ENCODE peak calls at places on chromosomes 5 and 9, in nine cellular contexts. X is SK-N-SH, M is neural progenitor cell, N is hepatocyte, J is GM23248, H is MM.1S, U is HCT116, Y is GM23338, C is PC-3. G is an unnamed sample.

GRCh38 chr5:181184845-181185216 is 20.2 kb downstream of the TRIM7 start:
- DNase-seq in X (no peak), M (no peak), N (no peak), J (no peak), H (no peak), U (no peak), Y (no peak), C (no peak), G (no peak)

GRCh38 chr5:33933723-33934544 is 2.3 kb upstream of the RXFP3 start:
- DNase-seq in X (no peak), M (no peak), N (no peak), J (peak), H (peak), U (no peak), Y (no peak), C (peak), G (no peak)

GRCh38 chr9:89038354-89039091 is 47.3 kb downstream of the S1PR3 start:
- DNase-seq in X (no peak), M (no peak), N (no peak), J (peak), H (no peak), U (no peak), Y (no peak), C (peak), G (no peak)

GRCh38 chr5:137699291-137700281 is 36.3 kb downstream of the KLHL3 start:
- DNase-seq in X (no peak), M (no peak), N (no peak), J (peak), H (no peak), U (no peak), Y (no peak), C (no peak), G (no peak)

GRCh38 chr5:111857633-111858032 is 100.6 kb upstream of the NREP start:
- DNase-seq in X (no peak), M (no peak), N (no peak), J (peak), H (no peak), U (no peak), Y (no peak), C (peak), G (no peak)

GRCh38 chr5:181221105-181221791 is 1.8 kb upstream of the TRIM41 start:
- DNase-seq in X (no peak), M (no peak), N (no peak), J (no peak), H (peak), U (no peak), Y (peak), C (no peak), G (peak)

GRCh38 chr9:137463931-137464290 is 4.8 kb upstream of the NSMF start:
- DNase-seq in X (no peak), M (no peak), N (no peak), J (no peak), H (no peak), U (no peak), Y (no peak), C (no peak), G (no peak)

GRCh38 chr5:88724201-88724600 is 158.8 kb downstream of the MEF2C start:
- DNase-seq in X (no peak), M (no peak), N (peak), J (peak), H (no peak), U (peak), Y (peak), C (peak), G (no peak)

GRCh38 chr9:107600060-107600573 is 110.5 kb upstream of the KLF4 start:
- DNase-seq in X (no peak), M (no peak), N (peak), J (no peak), H (no peak), U (no peak), Y (no peak), C (no peak), G (no peak)

GRCh38 chr5:37714756-37715155 is 125.1 kb downstream of the GDNF start:
- DNase-seq in X (no peak), M (no peak), N (no peak), J (peak), H (no peak), U (no peak), Y (no peak), C (no peak), G (no peak)

GRCh38 chr5:29516224-29516623 is 1677.3 kb upstream of the CDH6 start:
- DNase-seq in X (no peak), M (no peak), N (no peak), J (no peak), H (no peak), U (no peak), Y (no peak), C (no peak), G (no peak)

DNA sequence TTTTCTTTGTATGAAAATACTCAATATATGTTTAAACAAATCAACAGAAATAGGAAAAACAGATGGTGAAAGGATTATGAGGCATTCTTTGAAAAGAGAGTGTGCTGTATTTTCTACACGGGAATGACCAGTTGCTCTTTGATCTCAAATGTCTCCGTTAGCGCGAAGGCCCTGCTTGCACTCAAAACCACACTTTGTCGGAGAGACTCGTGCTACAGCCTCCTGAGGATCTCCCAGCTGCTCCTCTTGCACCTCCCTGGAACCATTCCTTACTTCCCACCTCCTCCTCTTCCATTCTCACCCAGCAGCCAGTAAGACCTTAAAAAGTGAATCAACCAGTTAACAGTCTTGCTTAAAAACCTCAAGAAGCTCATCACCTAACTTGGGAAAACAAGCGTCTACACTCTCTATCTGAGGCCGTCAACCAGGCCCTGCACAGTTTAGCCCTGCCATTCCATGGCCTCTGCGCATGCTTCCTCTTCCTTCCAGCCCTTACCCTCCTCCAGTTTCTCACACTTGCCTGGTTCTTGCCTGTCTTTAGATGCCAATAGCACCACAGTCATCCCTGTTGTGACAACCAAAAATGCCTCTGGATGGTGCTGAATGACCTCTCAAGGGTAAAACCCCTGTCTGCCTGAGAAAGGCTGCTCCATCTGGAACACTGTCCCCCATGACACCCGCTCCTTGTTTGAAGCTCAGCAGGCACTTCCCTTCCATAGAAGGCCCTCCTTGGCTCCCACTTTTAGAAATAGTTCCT is 594.7 kb upstream of the WWC1 start:
- DNase-seq in X (no peak), M (no peak), N (no peak), J (no peak), H (no peak), U (no peak), Y (peak), C (no peak), G (no peak)
- H2AFZ ChIP-seq in X (peak), M (no peak), N (no peak), J (no peak), H (no peak), U (no peak), Y (no peak), C (no peak), G (no peak)

DNA sequence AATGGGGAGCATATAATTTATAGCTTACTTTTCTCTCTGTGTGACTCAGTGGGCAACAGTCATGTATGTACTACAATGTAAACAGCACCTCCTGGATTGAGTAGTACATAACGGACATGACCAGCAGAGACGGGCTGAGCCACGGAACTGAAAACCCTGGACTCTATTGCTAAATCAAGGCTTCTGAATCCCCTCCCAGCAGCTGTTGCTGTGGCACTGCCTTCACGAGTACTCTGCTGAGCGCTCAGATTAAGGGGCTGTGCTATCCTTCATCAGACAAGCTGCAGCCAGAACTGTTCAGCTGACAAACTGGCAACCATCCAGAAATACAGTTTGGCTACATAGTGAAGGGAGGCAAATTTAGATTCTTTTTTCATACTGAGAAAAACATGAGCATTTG is 131.3 kb upstream of the CCDC180 start:
- DNase-seq in X (peak), M (no peak), N (peak), J (no peak), H (no peak), U (no peak), Y (no peak), C (peak), G (no peak)
- TF ChIP-seq EZH2phosphoT487 in X (no peak), M (no peak), N (no peak), J (no peak), H (no peak), U (no peak), Y (no peak), C (no peak), G (no peak)

GRCh38 chr5:114449836-114450515 is 88.1 kb downstream of the KCNN2 start:
- DNase-seq in X (peak), M (peak), N (peak), J (peak), H (peak), U (peak), Y (peak), C (peak), G (peak)
- H3K27ac ChIP-seq in X (no peak), M (no peak), N (peak), J (no peak), H (no peak), U (no peak), Y (no peak), C (no peak), G (no peak)

DNA sequence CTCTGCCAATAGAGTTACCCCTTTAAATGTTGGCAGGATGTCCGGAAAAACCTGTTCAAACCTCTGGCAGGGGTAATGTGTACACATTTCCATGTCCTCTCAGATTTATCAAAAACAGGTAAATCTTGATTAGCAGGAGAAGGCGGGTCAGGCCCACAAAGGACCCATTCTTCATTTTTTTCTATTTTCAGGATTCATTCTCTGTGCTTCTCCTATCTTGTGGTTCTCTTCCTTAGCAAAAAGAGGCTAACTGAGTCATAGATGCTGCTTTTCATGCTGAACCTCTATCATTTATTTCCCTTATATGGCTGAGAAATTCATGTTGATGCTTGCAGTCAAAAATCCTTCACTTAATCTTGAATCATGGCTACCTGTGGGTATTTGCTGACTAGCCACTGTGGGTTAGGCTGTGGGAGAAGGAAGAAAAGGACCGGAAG is 112.7 kb upstream of the IQGAP2 start:
- DNase-seq in X (no peak), M (no peak), N (no peak), J (no peak), H (no peak), U (no peak), Y (no peak), C (peak), G (no peak)
- H2AFZ ChIP-seq in X (no peak), M (no peak), N (no peak), J (no peak), H (peak), U (no peak), Y (no peak), C (no peak), G (no peak)

DNA sequence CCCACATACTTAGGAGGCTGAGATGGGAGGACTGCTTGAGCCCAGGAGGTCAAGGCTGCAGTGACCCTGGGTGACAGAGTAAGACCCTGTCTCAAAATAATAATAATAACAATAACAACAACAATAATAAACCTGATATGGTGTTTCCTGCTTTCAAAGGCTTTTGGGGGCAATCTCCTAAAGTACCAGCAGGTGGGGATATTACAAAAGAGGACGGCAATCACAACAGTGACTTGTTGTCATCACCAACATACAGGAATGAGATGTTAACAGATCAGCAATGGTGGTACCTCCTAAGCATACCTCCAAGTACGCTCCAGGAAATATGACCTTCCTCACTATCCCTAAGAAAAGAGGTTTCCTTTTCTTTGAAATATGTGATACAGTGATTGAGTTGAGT is 91.1 kb upstream of the RNF180 start:
- DNase-seq in X (peak), M (peak), N (peak), J (peak), H (peak), U (no peak), Y (peak), C (peak), G (peak)
- TF ChIP-seq EZH2phosphoT487 in X (no peak), M (no peak), N (no peak), J (no peak), H (no peak), U (no peak), Y (no peak), C (no peak), G (no peak)

GRCh38 chr9:91948423-91949292 is 1.4 kb downstream of the ROR2 start:
- DNase-seq in X (peak), M (peak), N (peak), J (peak), H (peak), U (peak), Y (peak), C (no peak), G (no peak)

GRCh38 chr9:91949293-91949945 is 609 bp downstream of the ROR2 start:
- DNase-seq in X (peak), M (peak), N (peak), J (peak), H (peak), U (no peak), Y (peak), C (no peak), G (no peak)

GRCh38 chr9:91946196-91946595 is 3.8 kb downstream of the ROR2 start:
- DNase-seq in X (no peak), M (no peak), N (no peak), J (no peak), H (no peak), U (no peak), Y (no peak), C (no peak), G (no peak)

GRCh38 chr9:91946825-91947224 is 3.2 kb downstream of the ROR2 start:
- DNase-seq in X (no peak), M (peak), N (no peak), J (peak), H (no peak), U (no peak), Y (no peak), C (no peak), G (no peak)

GRCh38 chr9:91948061-91948422 is 2.0 kb downstream of the ROR2 start:
- DNase-seq in X (peak), M (peak), N (peak), J (peak), H (no peak), U (no peak), Y (peak), C (no peak), G (no peak)
- H3K27ac ChIP-seq in X (no peak), M (no peak), N (peak), J (no peak), H (no peak), U (peak), Y (no peak), C (no peak), G (no peak)

GRCh38 chr5:132823481-132824050 is 6.9 kb downstream of the SHROOM1 start:
- DNase-seq in X (no peak), M (no peak), N (no peak), J (no peak), H (no peak), U (no peak), Y (no peak), C (no peak), G (no peak)
- H2AFZ ChIP-seq in X (no peak), M (peak), N (peak), J (no peak), H (no peak), U (no peak), Y (peak), C (no peak), G (no peak)

DNA sequence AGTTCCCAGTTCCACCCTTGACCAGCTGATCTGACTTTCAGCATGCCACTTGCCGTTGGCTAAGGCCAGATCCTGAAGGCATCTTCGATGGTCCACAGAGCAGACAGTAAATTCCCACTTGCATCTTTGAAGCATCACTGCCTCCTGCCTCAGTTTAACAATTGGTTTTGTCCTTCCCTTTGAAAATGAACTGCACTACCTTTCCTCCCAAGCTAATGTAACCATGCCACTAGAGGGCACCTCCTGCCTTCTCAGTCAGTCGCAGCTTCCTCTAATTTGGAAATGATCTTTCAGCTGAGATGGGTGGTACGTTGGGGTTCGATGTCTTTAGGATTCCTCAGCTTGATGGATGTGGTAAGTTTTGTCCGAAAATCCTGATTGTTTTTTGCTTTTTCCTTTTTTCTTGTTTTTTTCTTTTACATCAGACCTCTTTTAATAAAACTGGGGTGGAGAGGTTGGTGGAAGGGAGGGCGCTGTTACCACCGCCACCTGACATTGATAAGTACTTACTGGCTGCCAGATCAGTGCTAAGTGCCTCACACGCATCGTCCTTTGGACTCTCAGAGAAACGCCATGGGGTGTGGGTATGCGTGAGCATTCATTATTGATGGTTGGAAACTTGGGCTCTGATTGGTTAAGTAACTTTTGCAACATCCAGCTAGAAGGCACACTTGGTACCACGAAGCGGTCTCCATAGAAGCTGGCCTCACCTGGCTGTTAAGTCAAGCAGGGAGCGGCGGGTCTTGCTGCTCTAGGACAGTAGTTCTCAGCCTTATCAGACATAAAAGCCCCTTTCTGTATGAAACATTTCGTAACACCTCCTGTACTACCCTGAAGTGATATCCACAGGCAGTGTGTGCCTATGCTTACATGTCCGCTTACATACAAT is 16.9 kb downstream of the PTTG1 start:
- DNase-seq in X (peak), M (peak), N (peak), J (peak), H (peak), U (peak), Y (peak), C (peak), G (peak)
- TF ChIP-seq EZH2phosphoT487 in X (no peak), M (no peak), N (no peak), J (no peak), H (no peak), U (no peak), Y (no peak), C (no peak), G (no peak)